ENCODE peak calls at places on chromosomes 5 and 9, in ten cellular contexts. I, F, S, G, J, B, A, Y, H and W are unnamed samples.
A peak's percentile ranks its signal among the peaks of the same experiment; 100 is the strongest.

GRCh38 chr5:134536876-134537275 is 11.4 kb downstream of the JADE2 start:
- DNase-seq in S (no peak), J (no peak), B (no peak), H (peak; percentile 74), A (no peak), I (no peak), G (no peak), F (no peak), Y (no peak), W (no peak)

GRCh38 chr5:135488727-135489465 is 36.7 kb upstream of the TIFAB start:
- DNase-seq in Y (no peak), H (no peak), J (no peak), S (no peak), F (peak; percentile 96), B (no peak), I (peak; percentile 85), A (no peak), G (no peak), W (no peak)

GRCh38 chr9:133968428-133968827 is 23.7 kb downstream of the VAV2 start:
- DNase-seq in S (no peak), A (no peak), G (no peak), J (no peak), I (no peak), B (no peak), F (no peak), Y (no peak), H (no peak), W (no peak)

GRCh38 chr5:146410272-146410671 is 36.9 kb upstream of the TCERG1 start:
- DNase-seq in F (no peak), A (no peak), I (no peak), J (no peak), B (no peak), G (no peak), Y (no peak), H (no peak), S (no peak), W (no peak)

GRCh38 chr9:95462419-95463121 is 54.2 kb downstream of the PTCH1 start:
- DNase-seq in A (peak; percentile 91), B (peak; percentile 89), J (peak; percentile 84), Y (no peak), I (peak; percentile 76), S (no peak), G (peak; percentile 55), F (peak; percentile 94), H (peak; percentile 93), W (peak; percentile 54)

GRCh38 chr5:124823336-124823849 is 77.0 kb upstream of the ZNF608 start:
- DNase-seq in J (no peak), S (no peak), G (no peak), I (peak; percentile 31), B (no peak), H (no peak), A (no peak), Y (no peak), F (no peak), W (no peak)

GRCh38 chr9:136247947-136248637 is 2.5 kb upstream of the QSOX2 start:
- DNase-seq in J (no peak), F (no peak), A (no peak), H (no peak), S (no peak), G (no peak), B (no peak), Y (no peak), I (no peak), W (no peak)

GRCh38 chr5:73564018-73564417 is 1.4 kb downstream of the ANKRA2 start:
- DNase-seq in G (no peak), J (no peak), Y (no peak), F (peak; percentile 6), I (no peak), A (peak; percentile 39), S (no peak), H (no peak), B (no peak), W (no peak)

GRCh38 chr5:53302524-53302923 is 177.9 kb upstream of the FST start:
- DNase-seq in A (no peak), S (no peak), Y (no peak), J (no peak), F (no peak), B (no peak), I (peak; percentile 82), G (no peak), H (no peak), W (no peak)

GRCh38 chr5:99034336-99034735 is 105.5 kb upstream of the CHD1 start:
- DNase-seq in J (no peak), A (no peak), I (peak; percentile 18), F (no peak), G (no peak), S (no peak), Y (no peak), H (no peak), B (no peak), W (no peak)

GRCh38 chr9:88659126-88659525 is 124.1 kb downstream of the NXNL2 start:
- DNase-seq in G (no peak), J (no peak), B (no peak), H (no peak), A (no peak), F (no peak), I (no peak), Y (no peak), S (no peak), W (no peak)

GRCh38 chr9:82791685-82792084 is 271.3 kb downstream of the RASEF start:
- DNase-seq in F (no peak), A (no peak), Y (no peak), J (no peak), B (no peak), S (no peak), G (no peak), I (no peak), H (no peak), W (no peak)

GRCh38 chr5:27788184-27788583 is 749.8 kb upstream of the CDH9 start:
- DNase-seq in S (no peak), J (no peak), I (no peak), F (no peak), A (no peak), B (no peak), H (no peak), Y (no peak), G (no peak), W (no peak)

GRCh38 chr9:112224401-112225289 is 49.5 kb upstream of the SUSD1 start:
- DNase-seq in B (no peak), H (peak; percentile 43), J (no peak), G (no peak), A (peak; percentile 3), Y (no peak), S (no peak), I (peak; percentile 39), F (no peak), W (no peak)

GRCh38 chr5:35009657-35010056 is 38.1 kb downstream of the AGXT2 start:
- DNase-seq in A (no peak), H (no peak), B (no peak), J (no peak), F (no peak), S (no peak), G (no peak), Y (no peak), I (peak; percentile 28), W (no peak)

GRCh38 chr9:27429436-27429835 is 94.7 kb upstream of the IFNK start:
- DNase-seq in A (no peak), G (no peak), Y (no peak), J (no peak), I (no peak), F (no peak), B (no peak), S (no peak), H (no peak), W (no peak)

GRCh38 chr5:82045526-82046267 is 73.9 kb downstream of the ATG10 start:
- DNase-seq in B (no peak), S (no peak), A (no peak), I (peak; percentile 59), G (no peak), F (no peak), Y (no peak), H (no peak), J (no peak), W (no peak)

GRCh38 chr9:78214492-78214891 is 21.4 kb upstream of the CEP78 start:
- DNase-seq in B (no peak), F (no peak), I (peak; percentile 4), A (peak; percentile 37), J (no peak), Y (no peak), S (no peak), G (no peak), H (no peak), W (no peak)

GRCh38 chr5:112492291-112492690 is 73.2 kb upstream of the EPB41L4A start:
- DNase-seq in G (peak; percentile 56), I (peak; percentile 54), B (no peak), J (no peak), A (peak; percentile 82), F (peak; percentile 67), H (peak; percentile 54), S (peak; percentile 35), Y (peak; percentile 10), W (peak; percentile 45)

GRCh38 chr5:178296066-178296465 is 63.5 kb upstream of the PHYKPL start:
- DNase-seq in S (no peak), F (no peak), A (no peak), J (no peak), I (no peak), Y (no peak), G (no peak), H (no peak), B (no peak), W (no peak)

GRCh38 chr5:128290152-128290858 is 206.7 kb downstream of the SLC12A2 start:
- DNase-seq in H (no peak), S (peak; percentile 76), J (no peak), Y (no peak), F (no peak), B (no peak), I (peak; percentile 63), G (no peak), A (no peak), W (no peak)

GRCh38 chr5:154819546-154819945 is 30.9 kb downstream of the FAXDC2 start:
- DNase-seq in H (no peak), A (no peak), Y (no peak), I (no peak), B (no peak), G (no peak), S (no peak), F (no peak), J (no peak), W (no peak)

GRCh38 chr5:40220260-40220659 is 459.5 kb upstream of the PTGER4 start:
- DNase-seq in F (no peak), Y (no peak), I (no peak), H (no peak), S (no peak), G (no peak), B (no peak), A (no peak), J (no peak), W (no peak)

GRCh38 chr9:136860529-136860928 is 5.6 kb downstream of the EDF1 start:
- DNase-seq in B (no peak), Y (no peak), F (peak; percentile 39), A (no peak), I (no peak), J (no peak), S (no peak), H (no peak), G (no peak), W (no peak)

GRCh38 chr9:14323083-14323968 is 9.4 kb upstream of the NFIB start:
- DNase-seq in I (no peak), H (no peak), F (no peak), S (no peak), G (no peak), J (no peak), A (no peak), B (no peak), Y (no peak), W (no peak)

GRCh38 chr9:107712390-107712789 is 222.8 kb upstream of the KLF4 start:
- DNase-seq in F (no peak), J (no peak), S (peak; percentile 78), Y (no peak), I (no peak), A (peak; percentile 47), H (no peak), G (no peak), B (no peak), W (no peak)

GRCh38 chr9:134069536-134070399 is 1.9 kb upstream of the BRD3 start:
- DNase-seq in I (no peak), S (no peak), H (peak; percentile 40), B (no peak), A (no peak), J (no peak), F (no peak), Y (no peak), G (no peak), W (peak; percentile 27)

GRCh38 chr5:133706732-133707430 is 94.5 kb upstream of the FSTL4 start:
- DNase-seq in H (no peak), S (no peak), J (no peak), Y (no peak), B (no peak), I (no peak), F (no peak), G (no peak), A (no peak), W (no peak)